ENCODE peak calls at places on chromosome 6, in six cellular contexts. U is heart left ventricle, J is HepG2, E is Peyer's patch, H is thyroid gland, X is NB4. G is an unnamed sample.

GRCh38 chr6:37407948-37408347 is 25.1 kb upstream of the CMTR1 start:
- DNase-seq in H (no peak), E (no peak), J (no peak), X (no peak), U (no peak), G (no peak)

GRCh38 chr6:39004801-39005200 is 43.8 kb upstream of the GLP1R start:
- DNase-seq in E (no peak), X (no peak), J (no peak), U (no peak), H (no peak), G (no peak)

GRCh38 chr6:27297857-27298730 is 14.0 kb downstream of the POM121L2 start:
- DNase-seq in H (no peak), E (no peak), J (peak; percentile 42), U (no peak), X (peak; percentile 58), G (no peak)

GRCh38 chr6:85923013-85923430 is 280.3 kb upstream of the SYNCRIP start:
- DNase-seq in X (peak; percentile 74), E (no peak), J (peak; percentile 41), U (no peak), H (peak; percentile 37), G (peak; percentile 26)

GRCh38 chr6:33694401-33694931 is 17.0 kb downstream of the UQCC2 start:
- DNase-seq in J (no peak), E (no peak), X (no peak), U (no peak), H (no peak), G (peak; percentile 80)

GRCh38 chr6:118869894-118870665 is 23.9 kb upstream of the ASF1A start:
- DNase-seq in H (no peak), J (peak; percentile 36), U (no peak), X (no peak), E (no peak), G (no peak)

GRCh38 chr6:13427838-13428527 is 59.4 kb downstream of the GFOD1 start:
- DNase-seq in U (no peak), J (no peak), H (peak; percentile 78), X (no peak), E (peak; percentile 88), G (no peak)

GRCh38 chr6:149170564-149171452 is 146.7 kb upstream of the TAB2 start:
- DNase-seq in J (no peak), U (peak; percentile 9), X (no peak), E (no peak), H (no peak), G (no peak)

GRCh38 chr6:83215131-83216047 is 22.2 kb downstream of the RWDD2A start:
- DNase-seq in H (peak; percentile 53), U (peak; percentile 58), J (peak; percentile 66), X (peak; percentile 81), E (peak; percentile 83), G (no peak)

DNA sequence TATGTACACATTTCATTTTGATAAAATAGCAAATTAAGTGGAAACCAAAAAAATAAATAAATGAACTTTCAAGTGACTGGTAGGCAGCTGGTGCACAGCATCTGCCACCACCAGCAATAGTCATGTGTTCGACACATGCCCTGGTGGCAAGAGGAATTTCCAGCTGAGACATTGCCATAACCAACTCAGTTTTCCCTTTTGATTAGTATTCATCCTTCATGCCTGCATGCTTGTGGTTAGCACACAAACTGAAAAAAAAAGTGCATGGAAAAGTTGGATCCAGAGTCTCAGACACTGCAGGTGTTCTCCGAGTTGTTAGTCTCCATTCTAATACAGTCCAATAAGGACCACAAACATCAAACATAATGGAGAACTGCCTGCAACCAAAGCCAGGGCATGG is 156.0 kb upstream of the SOX4 start:
- DNase-seq in X (no peak), U (no peak), J (no peak), H (no peak), E (no peak), G (no peak)
- TF ChIP-seq POLR2A in X (no peak), U (no peak), J (no peak), H (no peak), E (no peak), G (no peak)

GRCh38 chr6:20417819-20418218 is 16.1 kb downstream of the E2F3 start:
- DNase-seq in J (no peak), U (no peak), H (no peak), E (no peak), X (peak; percentile 67), G (no peak)
- TF ChIP-seq POLR2A in J (no peak), U (no peak), H (no peak), E (no peak), X (no peak), G (no peak)

GRCh38 chr6:26028212-26028752 is 58.9 kb upstream of the HFE start:
- DNase-seq in H (no peak), E (no peak), X (no peak), U (no peak), J (no peak), G (no peak)

GRCh38 chr6:26029857-26030653 is 57.2 kb upstream of the HFE start:
- DNase-seq in J (no peak), X (no peak), U (no peak), E (no peak), H (no peak), G (no peak)

GRCh38 chr6:26029570-26029856 is 57.7 kb upstream of the HFE start:
- DNase-seq in J (no peak), H (no peak), X (no peak), U (no peak), E (no peak), G (no peak)

GRCh38 chr6:26027491-26028211 is 59.6 kb upstream of the HFE start:
- DNase-seq in E (no peak), U (no peak), H (no peak), J (no peak), X (no peak), G (no peak)

GRCh38 chr6:26028753-26029569 is 58.3 kb upstream of the HFE start:
- DNase-seq in X (no peak), E (no peak), J (no peak), H (no peak), U (no peak), G (no peak)
- TF ChIP-seq POLR2A in X (no peak), E (no peak), J (no peak), H (no peak), U (no peak), G (no peak)

GRCh38 chr6:12324741-12325140 is 34.6 kb downstream of the EDN1 start:
- DNase-seq in X (no peak), E (no peak), U (no peak), H (no peak), J (peak; percentile 31), G (no peak)
- TF ChIP-seq POLR2A in X (no peak), E (no peak), U (no peak), H (no peak), J (no peak), G (no peak)

DNA sequence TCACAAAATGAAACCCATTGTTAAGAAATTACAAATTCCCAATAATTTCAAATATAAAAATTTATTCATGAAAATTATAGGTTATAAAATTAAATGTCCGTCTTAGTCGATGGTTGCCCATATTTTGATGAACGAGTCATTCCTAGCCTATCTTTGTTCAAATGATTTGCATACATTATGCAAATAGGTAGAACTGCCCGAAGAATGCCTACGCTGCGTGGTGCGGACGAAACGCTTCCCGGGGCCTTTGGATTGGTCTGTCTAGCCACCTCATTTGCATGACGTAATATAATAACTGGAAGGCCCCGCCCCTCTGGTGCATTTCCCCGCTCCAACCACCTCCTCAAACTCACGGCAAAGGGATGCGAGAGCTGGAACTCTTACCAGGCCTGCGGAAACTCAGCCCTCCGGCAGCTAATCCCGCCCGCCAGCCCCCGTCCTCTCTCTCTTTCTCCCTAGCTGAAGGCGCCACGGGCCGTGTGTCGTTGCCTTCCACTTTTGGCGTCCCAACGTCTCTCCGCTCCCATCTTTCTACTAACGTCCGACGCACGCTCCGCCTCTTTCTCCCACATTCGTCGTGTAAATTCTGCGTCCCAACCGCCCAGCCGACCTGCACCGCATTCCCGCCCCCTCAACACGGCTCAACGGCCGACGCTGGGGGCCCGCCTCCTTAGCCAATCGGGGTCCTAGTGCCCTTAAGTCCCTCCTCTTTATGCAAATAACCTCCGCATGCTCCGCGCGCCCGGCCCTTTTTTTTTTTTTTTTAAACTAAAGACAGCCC is 520 bp upstream of the PRRC2A start:
- DNase-seq in U (peak; percentile 98), E (peak; percentile 99), J (peak; percentile 99), X (peak; percentile 100), H (peak; percentile 99), G (peak; percentile 93)
- TF ChIP-seq POLR2A in U (peak; percentile 52), E (peak; percentile 94), J (peak; percentile 85), X (peak; percentile 76), H (peak; percentile 94), G (peak; percentile 84)